ENCODE peak calls at places on chromosome 15, in six cellular contexts. V, R, J, N, H and X are unnamed samples.

GRCh38 chr15:31605467-31605931 is 278.9 kb downstream of the KLF13 start:
- DNase-seq in V (peak), R (peak), J (peak), N (no peak), H (no peak), X (no peak)

GRCh38 chr15:45118996-45119395 is 4.9 kb downstream of the DUOXA2 start:
- DNase-seq in V (no peak), R (no peak), J (no peak), N (no peak), H (no peak), X (no peak)

GRCh38 chr15:42239528-42240245 is 31.6 kb upstream of the VPS39 start:
- DNase-seq in V (no peak), R (no peak), J (no peak), N (no peak), H (no peak), X (no peak)

GRCh38 chr15:44482088-44482487 is 54.7 kb downstream of the CTDSPL2 start:
- DNase-seq in V (peak), R (no peak), J (no peak), N (no peak), H (no peak), X (no peak)

GRCh38 chr15:69225355-69226027 is 65.1 kb downstream of the GLCE start:
- DNase-seq in V (peak), R (peak), J (peak), N (peak), H (peak), X (no peak)

GRCh38 chr15:65408370-65409283 is 14.1 kb downstream of the IGDCC4 start:
- DNase-seq in V (peak), R (no peak), J (no peak), N (no peak), H (no peak), X (no peak)

GRCh38 chr15:101115887-101116680 is 135.8 kb downstream of the CHSY1 start:
- DNase-seq in V (peak), R (no peak), J (peak), N (no peak), H (no peak), X (no peak)

GRCh38 chr15:101709466-101709865 is 14.8 kb downstream of the TARS3 start:
- DNase-seq in V (no peak), R (no peak), J (no peak), N (no peak), H (no peak), X (no peak)

GRCh38 chr15:53880353-53880752 is 97.9 kb upstream of the UNC13C start:
- DNase-seq in V (no peak), R (no peak), J (no peak), N (no peak), H (no peak), X (no peak)

GRCh38 chr15:33083232-33084006 is 111.1 kb downstream of the FMN1 start:
- DNase-seq in V (no peak), R (peak), J (no peak), N (no peak), H (no peak), X (no peak)

GRCh38 chr15:60835000-60835399 is 356.1 kb upstream of the ICE2 start:
- DNase-seq in V (no peak), R (no peak), J (no peak), N (no peak), H (no peak), X (no peak)

GRCh38 chr15:48965972-48966371 is 2.3 kb upstream of the SHC4 start:
- DNase-seq in V (peak), R (peak), J (peak), N (peak), H (peak), X (no peak)
- TF ChIP-seq CTCF in V (peak), R (peak), J (no peak), N (no peak), H (peak), X (no peak)

DNA sequence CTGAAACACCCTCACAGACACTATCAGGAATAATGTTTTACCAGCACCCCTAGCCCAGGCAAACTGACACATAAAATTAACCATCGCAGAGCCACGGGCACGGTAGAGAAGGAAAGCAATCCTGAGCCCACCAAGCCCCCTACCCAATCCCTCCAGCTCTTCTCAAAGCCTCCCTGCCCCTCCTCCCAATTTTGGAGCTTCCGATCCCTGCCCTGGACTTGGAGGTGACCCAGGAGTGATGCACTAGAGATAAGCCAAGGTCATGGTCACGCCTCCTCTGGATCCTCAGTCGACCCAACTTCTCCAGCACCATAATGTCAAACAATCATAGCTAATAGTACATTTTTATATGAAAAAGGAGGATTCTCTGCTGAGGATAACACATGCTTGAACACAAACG is 188.7 kb upstream of the NSMCE3 start:
- DNase-seq in V (no peak), R (no peak), J (no peak), N (no peak), H (no peak), X (no peak)
- TF ChIP-seq CTCF in V (no peak), R (no peak), J (no peak), N (no peak), H (no peak), X (no peak)

DNA sequence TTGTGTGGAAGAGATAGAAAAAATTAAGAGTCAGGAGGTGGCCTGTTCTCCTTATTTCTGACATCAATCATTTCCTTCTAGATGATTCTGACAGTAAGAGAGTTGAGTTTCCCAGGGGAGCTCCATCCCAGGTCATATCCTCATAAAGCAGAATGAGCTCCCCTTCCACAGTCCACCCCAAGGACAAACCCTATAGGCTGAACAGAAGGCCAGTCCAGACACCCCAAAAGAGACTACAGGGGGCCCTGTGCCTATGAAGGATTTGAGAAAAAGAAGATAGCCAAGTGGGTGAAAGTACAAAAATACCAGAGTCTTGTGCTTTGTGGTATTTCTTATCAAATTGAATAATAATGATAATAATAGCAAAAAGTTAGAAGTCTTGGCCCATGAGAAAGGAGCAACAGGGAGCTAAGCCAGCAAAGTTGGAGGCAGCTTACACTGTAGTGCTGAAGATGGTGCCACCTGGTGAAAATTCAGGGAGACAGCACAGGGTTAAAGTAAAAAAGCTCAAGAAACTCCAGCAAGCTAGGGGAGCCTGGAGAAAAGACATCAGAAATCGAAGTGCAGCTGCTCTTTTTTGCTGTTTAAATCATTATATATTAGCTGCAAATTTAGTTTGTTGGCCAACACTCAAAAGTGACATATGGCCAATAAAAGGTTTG is 35.9 kb upstream of the SLC24A5 start:
- DNase-seq in V (peak), R (peak), J (peak), N (peak), H (no peak), X (no peak)
- TF ChIP-seq CTCF in V (peak), R (peak), J (peak), N (peak), H (no peak), X (peak)

GRCh38 chr15:83837946-83838571 is 184.1 kb downstream of the ADAMTSL3 start:
- DNase-seq in V (peak), R (peak), J (no peak), N (peak), H (peak), X (no peak)
- TF ChIP-seq CTCF in V (peak), R (peak), J (peak), N (peak), H (peak), X (peak)

GRCh38 chr15:25852027-25852426 is 11.1 kb downstream of the ATP10A start:
- DNase-seq in V (no peak), R (no peak), J (no peak), N (no peak), H (no peak), X (no peak)
- TF ChIP-seq CTCF in V (no peak), R (no peak), J (no peak), N (no peak), H (no peak), X (no peak)

GRCh38 chr15:82585072-82585471 is 44.8 kb upstream of the RPS17 start:
- DNase-seq in V (peak), R (no peak), J (peak), N (no peak), H (no peak), X (no peak)
- TF ChIP-seq CTCF in V (peak), R (no peak), J (peak), N (peak), H (no peak), X (peak)

GRCh38 chr15:67906382-67906781 is 66.5 kb upstream of the RNU6-1 start:
- DNase-seq in V (peak), R (peak), J (peak), N (peak), H (no peak), X (no peak)
- TF ChIP-seq CTCF in V (peak), R (no peak), J (peak), N (peak), H (peak), X (peak)

DNA sequence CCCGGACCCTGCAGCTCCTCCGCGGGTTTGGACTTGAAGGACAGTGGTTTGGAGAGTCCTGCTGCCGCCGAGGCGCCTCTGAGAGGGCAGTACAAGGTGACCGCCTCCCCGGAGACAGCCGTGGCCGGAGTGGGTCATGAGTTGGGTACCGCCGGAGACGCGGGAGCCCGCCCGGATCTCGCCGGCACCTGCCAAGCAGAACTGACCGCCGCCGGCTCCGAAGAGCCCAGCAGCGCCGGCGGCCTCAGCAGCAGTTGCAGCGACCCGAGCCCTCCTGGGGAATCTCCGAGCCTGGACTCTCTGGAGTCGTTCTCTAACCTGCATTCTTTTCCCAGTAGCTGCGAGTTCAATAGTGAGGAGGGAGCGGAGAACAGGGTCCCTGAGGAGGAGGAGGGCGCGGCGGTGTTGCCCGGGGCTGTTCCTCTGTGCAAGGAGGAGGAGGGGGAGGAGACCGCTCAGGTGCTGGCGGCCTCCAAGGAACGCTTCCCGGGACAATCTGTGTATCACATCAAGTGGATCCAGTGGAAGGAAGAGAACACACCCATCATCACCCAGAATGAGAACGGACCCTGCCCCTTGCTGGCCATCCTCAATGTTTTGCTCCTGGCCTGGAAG is 626 bp downstream of the MINDY2 start:
- DNase-seq in V (no peak), R (peak), J (peak), N (peak), H (peak), X (peak)
- TF ChIP-seq CTCF in V (no peak), R (no peak), J (no peak), N (no peak), H (no peak), X (no peak)